ENCODE peak calls at places on chromosome 12, in five cellular contexts. One of them, this sample, is unnamed.
A peak's percentile ranks its signal among the peaks of the same experiment; 100 is the strongest.

GRCh38 chr12:109154485-109155438 is 38.4 kb downstream of the ACACB start:
- DNase-seq in HT-29: peak; percentile 58
- DNase-seq in nephron progenitor cell: peak; percentile 85
- DNase-seq in AG04450: peak; percentile 27
- DNase-seq in EL: peak; percentile 73
- DNase-seq in this sample: peak; percentile 78

GRCh38 chr12:107891967-107892366 is 117.5 kb downstream of the ASCL4 start:
- DNase-seq in HT-29: no peak
- DNase-seq in nephron progenitor cell: no peak
- DNase-seq in AG04450: no peak
- DNase-seq in EL: no peak
- DNase-seq in this sample: no peak

GRCh38 chr12:121797937-121798801 is 4.7 kb upstream of the RHOF start:
- DNase-seq in HT-29: no peak
- DNase-seq in nephron progenitor cell: no peak
- DNase-seq in AG04450: no peak
- DNase-seq in EL: peak; percentile 42
- DNase-seq in this sample: no peak

GRCh38 chr12:131103614-131104463 is 150.1 kb downstream of the ADGRD1 start:
- DNase-seq in HT-29: no peak
- DNase-seq in nephron progenitor cell: no peak
- DNase-seq in AG04450: no peak
- DNase-seq in EL: no peak
- DNase-seq in this sample: peak; percentile 14

GRCh38 chr12:53941750-53942149 is 3.1 kb downstream of the HOXC13 start:
- DNase-seq in HT-29: no peak
- DNase-seq in nephron progenitor cell: no peak
- DNase-seq in AG04450: no peak
- DNase-seq in EL: no peak
- DNase-seq in this sample: no peak

GRCh38 chr12:128339121-128339520 is 72.2 kb downstream of the TMEM132C start:
- DNase-seq in HT-29: no peak
- DNase-seq in nephron progenitor cell: peak; percentile 31
- DNase-seq in AG04450: no peak
- DNase-seq in EL: no peak
- DNase-seq in this sample: no peak

GRCh38 chr12:124609041-124609984 is 41.9 kb upstream of the NCOR2 start:
- DNase-seq in HT-29: peak; percentile 98
- DNase-seq in nephron progenitor cell: no peak
- DNase-seq in AG04450: no peak
- DNase-seq in EL: no peak
- DNase-seq in this sample: peak; percentile 95

GRCh38 chr12:52600475-52600874 is 788 bp downstream of the KRT72 start:
- DNase-seq in HT-29: no peak
- DNase-seq in nephron progenitor cell: no peak
- DNase-seq in AG04450: no peak
- DNase-seq in EL: no peak
- DNase-seq in this sample: no peak

GRCh38 chr12:91001306-91001705 is 3.5 kb downstream of the EPYC start:
- DNase-seq in HT-29: peak; percentile 64
- DNase-seq in nephron progenitor cell: no peak
- DNase-seq in AG04450: no peak
- DNase-seq in EL: no peak
- DNase-seq in this sample: no peak

GRCh38 chr12:120367252-120367923 is 1.6 kb downstream of the MSI1 start:
- DNase-seq in HT-29: no peak
- DNase-seq in nephron progenitor cell: peak; percentile 56
- DNase-seq in AG04450: no peak
- DNase-seq in EL: peak; percentile 18
- DNase-seq in this sample: no peak

GRCh38 chr12:11794311-11794710 is 144.8 kb downstream of the ETV6 start:
- DNase-seq in HT-29: peak; percentile 72
- DNase-seq in nephron progenitor cell: no peak
- DNase-seq in AG04450: no peak
- DNase-seq in EL: no peak
- DNase-seq in this sample: no peak

GRCh38 chr12:48995061-48995879 is 3.9 kb downstream of the DDN start:
- DNase-seq in HT-29: peak; percentile 88
- DNase-seq in nephron progenitor cell: peak; percentile 88
- DNase-seq in AG04450: peak; percentile 49
- DNase-seq in EL: peak; percentile 83
- DNase-seq in this sample: peak; percentile 71

GRCh38 chr12:88393017-88393767 is 187.1 kb downstream of the KITLG start:
- DNase-seq in HT-29: peak; percentile 23
- DNase-seq in nephron progenitor cell: no peak
- DNase-seq in AG04450: no peak
- DNase-seq in EL: peak; percentile 41
- DNase-seq in this sample: no peak

GRCh38 chr12:109621271-109621671 is 47.7 kb downstream of the MVK start:
- DNase-seq in HT-29: no peak
- DNase-seq in nephron progenitor cell: no peak
- DNase-seq in AG04450: no peak
- DNase-seq in EL: no peak
- DNase-seq in this sample: no peak